ENCODE peak calls at places on chromosomes 2 and 18, in six cellular contexts. U is fibroblast of lung, X is PC-3, R is OCI-LY7, J is IMR-90, B is HCT116. T is an unnamed sample.

GRCh38 chr2:85409719-85410583 is at the start of gene CAPG:
- DNase-seq in U (no peak), X (peak; percentile 85), R (peak; percentile 65), J (no peak), B (no peak), T (peak; percentile 62)

GRCh38 chr2:218295029-218295428 is 2.7 kb upstream of the TMBIM1 start:
- DNase-seq in U (no peak), X (peak; percentile 81), R (no peak), J (no peak), B (no peak), T (no peak)

GRCh38 chr2:12577567-12577966 is 139.2 kb upstream of the TRIB2 start:
- DNase-seq in U (no peak), X (no peak), R (no peak), J (no peak), B (no peak), T (no peak)

GRCh38 chr2:226798422-226799210 is 1.0 kb downstream of the IRS1 start:
- DNase-seq in U (peak; percentile 68), X (peak; percentile 18), R (peak; percentile 89), J (peak; percentile 55), B (no peak), T (peak; percentile 70)

GRCh38 chr2:128834203-128834602 is 515.5 kb upstream of the HS6ST1 start:
- DNase-seq in U (no peak), X (no peak), R (no peak), J (no peak), B (no peak), T (no peak)

GRCh38 chr2:219058541-219059374 is 2.0 kb downstream of the IHH start:
- DNase-seq in U (no peak), X (peak; percentile 22), R (no peak), J (no peak), B (no peak), T (no peak)

GRCh38 chr2:74037379-74037860 is 52.7 kb downstream of the TET3 start:
- DNase-seq in U (peak; percentile 68), X (no peak), R (peak; percentile 74), J (peak; percentile 48), B (no peak), T (peak; percentile 92)

GRCh38 chr18:10164241-10165160 is 250.7 kb downstream of the VAPA start:
- DNase-seq in U (no peak), X (no peak), R (no peak), J (no peak), B (no peak), T (no peak)

GRCh38 chr2:18104583-18105224 is 226.2 kb downstream of the KCNS3 start:
- DNase-seq in U (no peak), X (no peak), R (no peak), J (no peak), B (no peak), T (no peak)

GRCh38 chr2:55459741-55460274 is 40.2 kb upstream of the CCDC88A start:
- DNase-seq in U (no peak), X (no peak), R (no peak), J (no peak), B (no peak), T (no peak)

GRCh38 chr2:12848176-12848575 is 131.4 kb downstream of the TRIB2 start:
- DNase-seq in U (no peak), X (no peak), R (no peak), J (no peak), B (no peak), T (no peak)

GRCh38 chr2:28615691-28616090 is 119.8 kb downstream of the PLB1 start:
- DNase-seq in U (no peak), X (no peak), R (no peak), J (no peak), B (no peak), T (no peak)

GRCh38 chr2:217066510-217067270 is 206.8 kb upstream of the TNP1 start:
- DNase-seq in U (peak; percentile 45), X (no peak), R (no peak), J (no peak), B (no peak), T (no peak)

GRCh38 chr2:219274392-219274921 is 4.7 kb upstream of the DNAJB2 start:
- DNase-seq in U (peak; percentile 42), X (peak; percentile 88), R (no peak), J (peak; percentile 81), B (peak; percentile 64), T (no peak)

GRCh38 chr2:181145645-181146044 is 165.2 kb downstream of the UBE2E3 start:
- DNase-seq in U (no peak), X (no peak), R (no peak), J (no peak), B (no peak), T (no peak)

GRCh38 chr2:234420406-234420805 is 76.5 kb downstream of the ARL4C start:
- DNase-seq in U (peak; percentile 29), X (no peak), R (peak; percentile 49), J (peak; percentile 13), B (no peak), T (no peak)

GRCh38 chr2:23690421-23691105 is 236.4 kb downstream of the ATAD2B start:
- DNase-seq in U (no peak), X (no peak), R (no peak), J (no peak), B (no peak), T (no peak)

GRCh38 chr2:181672255-181673008 is 7.9 kb downstream of the NEUROD1 start:
- DNase-seq in U (no peak), X (no peak), R (no peak), J (no peak), B (no peak), T (peak; percentile 69)

GRCh38 chr2:201411421-201411820 is 39.8 kb downstream of the TRAK2 start:
- DNase-seq in U (peak; percentile 41), X (no peak), R (no peak), J (peak; percentile 30), B (no peak), T (no peak)

GRCh38 chr2:27086722-27087446 is at the start of gene KHK:
- DNase-seq in U (no peak), X (peak; percentile 44), R (no peak), J (no peak), B (no peak), T (no peak)

GRCh38 chr2:10042301-10043161 is 819 bp upstream of the KLF11 start:
- DNase-seq in U (peak; percentile 87), X (no peak), R (no peak), J (peak; percentile 47), B (no peak), T (no peak)

GRCh38 chr18:77478619-77479018 is 229.0 kb downstream of the GALR1 start:
- DNase-seq in U (no peak), X (peak; percentile 26), R (no peak), J (no peak), B (no peak), T (peak; percentile 71)

GRCh38 chr2:234290671-234291070 is 206.2 kb downstream of the ARL4C start:
- DNase-seq in U (no peak), X (no peak), R (peak; percentile 64), J (no peak), B (no peak), T (no peak)

GRCh38 chr2:30208453-30208852 is 22.9 kb upstream of the LBH start:
- DNase-seq in U (peak; percentile 85), X (peak; percentile 76), R (peak; percentile 62), J (peak; percentile 82), B (peak; percentile 47), T (peak; percentile 46)

DNA sequence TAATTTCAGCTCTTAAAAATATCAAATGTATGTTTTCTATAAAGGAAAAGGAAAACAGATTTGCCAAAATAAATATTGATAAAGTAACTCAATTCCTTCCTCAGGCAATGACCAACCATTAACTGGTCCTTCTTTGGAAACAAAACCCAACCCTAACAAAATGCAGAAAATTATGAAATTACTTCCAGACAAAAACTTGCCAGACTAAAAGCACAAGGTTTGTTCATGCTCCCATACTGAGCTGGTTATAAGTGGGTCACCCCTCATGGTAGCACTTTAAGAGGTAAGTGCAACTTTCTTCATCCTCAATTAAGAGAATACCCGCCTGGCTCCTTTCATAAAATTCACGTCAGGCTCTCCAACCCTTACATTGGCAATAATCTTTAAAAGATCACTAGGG is 31.1 kb upstream of the TTC32 start:
- DNase-seq in U (no peak), X (peak; percentile 62), R (no peak), J (no peak), B (no peak), T (no peak)
- H2AFZ ChIP-seq in U (no peak overlapping the region), X (peak overlapping the region; percentile 50), R (no peak overlapping the region), J (no peak overlapping the region), B (no peak overlapping the region), T (no peak overlapping the region)

GRCh38 chr2:68749345-68749744 is 14.7 kb downstream of the ARHGAP25 start:
- DNase-seq in U (no peak), X (no peak), R (no peak), J (no peak), B (no peak), T (no peak)
- H3K4me1 ChIP-seq in U (no peaks in the 10 kb centered on the region), X (no peaks in the 10 kb centered on the region), R (peaks cover 53% of the 10 kb centered on the region), J (no peaks in the 10 kb centered on the region), B (no peaks in the 10 kb centered on the region), T (peaks cover 74% of the 10 kb centered on the region)

DNA sequence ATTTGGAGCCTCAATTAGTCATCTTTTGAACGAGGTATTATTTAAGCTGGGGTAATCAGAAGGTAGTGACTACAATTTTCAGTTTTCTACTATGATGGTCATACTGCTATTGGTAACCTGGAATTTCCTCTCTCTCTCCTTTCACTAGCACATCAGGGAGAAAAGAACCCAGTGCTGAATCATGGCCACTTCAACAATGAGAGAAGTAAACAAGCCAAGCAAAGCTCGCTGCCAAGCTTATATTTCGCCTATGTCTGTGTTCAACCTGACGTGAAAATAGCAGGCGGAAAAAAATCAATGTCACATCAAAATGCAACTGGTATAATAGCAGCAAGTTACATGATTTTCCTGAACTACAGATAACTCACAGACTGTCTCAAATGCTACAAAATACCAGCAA is 38.2 kb downstream of the RNF152 start:
- DNase-seq in U (peak; percentile 62), X (no peak), R (no peak), J (peak; percentile 86), B (no peak), T (no peak)
- H3K4me3 ChIP-seq in U (no peak overlapping the region), X (no peak overlapping the region), R (no peak overlapping the region), J (no peak overlapping the region), B (no peak overlapping the region), T (no peak overlapping the region)

GRCh38 chr2:182713611-182714010 is 2.4 kb upstream of the DNAJC10 start:
- DNase-seq in U (no peak), X (no peak), R (peak; percentile 38), J (no peak), B (no peak), T (peak; percentile 48)
- H2AFZ ChIP-seq in U (no peak overlapping the region), X (no peak overlapping the region), R (no peak overlapping the region), J (no peak overlapping the region), B (no peak overlapping the region), T (peak overlapping the region; percentile 8)